ENCODE peak calls at places on chromosome 14, in ten cellular contexts. K is fibroblast of lung; X is heart left ventricle; E is neuronal stem cell; F is endothelial cell of umbilical vein; M is ovary; N is neural progenitor cell; V is CD4-positive, alpha-beta memory T cell; H is upper lobe of right lung; D is lower lobe of right lung. T is an unnamed sample.

GRCh38 chr14:70897475-70897874 is 9.8 kb upstream of the PCNX1 start:
- DNase-seq in K (peak; percentile 89), X (no peak), E (no peak), F (no peak), M (no peak), N (no peak), V (no peak), H (no peak), D (no peak), T (no peak)

GRCh38 chr14:34993444-34993843 is 10.7 kb downstream of the SRP54 start:
- DNase-seq in K (no peak), X (no peak), E (no peak), F (peak; percentile 24), M (no peak), N (no peak), V (no peak), H (no peak), D (no peak), T (no peak)

GRCh38 chr14:21498540-21499526 is 12.3 kb downstream of the METTL3 start:
- DNase-seq in K (peak; percentile 65), X (no peak), E (peak; percentile 46), F (peak; percentile 55), M (no peak), N (peak; percentile 85), V (peak; percentile 58), H (no peak), D (no peak), T (no peak)

GRCh38 chr14:52607061-52607460 is 54.4 kb downstream of the GPR137C start:
- DNase-seq in K (no peak), X (no peak), E (no peak), F (no peak), M (no peak), N (no peak), V (no peak), H (no peak), D (no peak), T (no peak)

GRCh38 chr14:53942970-53943750 is 13.5 kb downstream of the BMP4 start:
- DNase-seq in K (no peak), X (no peak), E (no peak), F (no peak), M (no peak), N (peak; percentile 49), V (no peak), H (no peak), D (no peak), T (no peak)

GRCh38 chr14:90499908-90500664 is 103.3 kb downstream of the CALM1 start:
- DNase-seq in K (no peak), X (no peak), E (no peak), F (no peak), M (no peak), N (no peak), V (no peak), H (peak; percentile 40), D (no peak), T (no peak)

GRCh38 chr14:92657457-92658142 is 90.8 kb downstream of the LGMN start:
- DNase-seq in K (no peak), X (peak; percentile 81), E (no peak), F (no peak), M (no peak), N (no peak), V (no peak), H (peak; percentile 89), D (peak; percentile 88), T (no peak)

GRCh38 chr14:105700622-105701288 is 174.4 kb downstream of the TMEM121 start:
- DNase-seq in K (no peak), X (no peak), E (no peak), F (no peak), M (no peak), N (no peak), V (no peak), H (peak; percentile 18), D (no peak), T (no peak)

GRCh38 chr14:80988742-80989429 is 33.5 kb downstream of the TSHR start:
- DNase-seq in K (no peak), X (no peak), E (no peak), F (no peak), M (no peak), N (no peak), V (no peak), H (no peak), D (no peak), T (no peak)

GRCh38 chr14:60965402-60965801 is 15.5 kb downstream of the TRMT5 start:
- DNase-seq in K (peak; percentile 94), X (no peak), E (no peak), F (peak; percentile 81), M (no peak), N (no peak), V (no peak), H (no peak), D (no peak), T (peak; percentile 51)

GRCh38 chr14:104893435-104894207 is 28.6 kb downstream of the CEP170B start:
- DNase-seq in K (no peak), X (no peak), E (no peak), F (no peak), M (peak; percentile 18), N (no peak), V (no peak), H (peak; percentile 64), D (peak; percentile 44), T (peak; percentile 7)

GRCh38 chr14:33165144-33165925 is 226.7 kb downstream of the NPAS3 start:
- DNase-seq in K (no peak), X (no peak), E (peak; percentile 12), F (no peak), M (no peak), N (peak; percentile 66), V (no peak), H (no peak), D (no peak), T (peak; percentile 72)

GRCh38 chr14:69473271-69473670 is 11.3 kb upstream of the PLEKHD1 start:
- DNase-seq in K (no peak), X (no peak), E (no peak), F (no peak), M (no peak), N (no peak), V (no peak), H (no peak), D (no peak), T (peak; percentile 24)

GRCh38 chr14:55884819-55885218 is 233.4 kb upstream of the PELI2 start:
- DNase-seq in K (no peak), X (no peak), E (no peak), F (no peak), M (no peak), N (no peak), V (no peak), H (no peak), D (no peak), T (no peak)

GRCh38 chr14:104723651-104724406 is at the start of gene ADSS1:
- DNase-seq in K (peak; percentile 39), X (peak; percentile 89), E (peak; percentile 65), F (peak; percentile 46), M (peak; percentile 47), N (peak; percentile 84), V (peak; percentile 66), H (peak; percentile 88), D (peak; percentile 83), T (no peak)

GRCh38 chr14:24563505-24563904 is 12.5 kb downstream of the CTSG start:
- DNase-seq in K (no peak), X (no peak), E (no peak), F (no peak), M (no peak), N (no peak), V (no peak), H (no peak), D (no peak), T (no peak)

GRCh38 chr14:99667821-99668220 is 16.3 kb upstream of the CYP46A1 start:
- DNase-seq in K (no peak), X (no peak), E (no peak), F (no peak), M (no peak), N (no peak), V (no peak), H (peak; percentile 46), D (no peak), T (no peak)

GRCh38 chr14:34682787-34683321 is 31.5 kb downstream of the CFL2 start:
- DNase-seq in K (peak; percentile 27), X (no peak), E (no peak), F (no peak), M (no peak), N (no peak), V (no peak), H (no peak), D (no peak), T (peak; percentile 23)

DNA sequence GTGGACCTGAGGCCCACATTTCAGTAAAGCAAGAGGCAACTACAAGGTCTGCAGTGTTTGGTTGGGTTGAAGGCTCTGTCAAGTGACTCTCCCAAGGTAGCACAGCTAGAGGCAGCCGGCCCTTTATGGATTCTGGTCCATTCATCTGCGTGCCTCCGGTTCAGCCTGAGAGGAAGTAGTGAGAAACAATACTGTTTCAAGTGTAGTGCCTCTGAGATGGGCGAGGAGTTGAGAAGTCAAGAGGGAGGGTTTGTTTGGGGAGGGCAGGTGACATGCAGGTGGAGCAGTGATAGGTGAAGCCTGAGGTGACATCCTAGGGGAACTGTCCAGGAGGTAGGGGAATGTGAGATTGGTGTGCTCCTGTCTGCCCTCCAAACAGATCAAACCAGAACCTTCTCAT is 933.5 kb downstream of the VRK1 start:
- DNase-seq in K (no peak), X (no peak), E (no peak), F (no peak), M (no peak), N (no peak), V (no peak), H (no peak), D (no peak), T (no peak)
- H3K4me1 ChIP-seq in K (no peaks in the 10 kb centered on the region), X (no peaks in the 10 kb centered on the region), E (no peaks in the 10 kb centered on the region), F (no peaks in the 10 kb centered on the region), M (no peaks in the 10 kb centered on the region), N (no peaks in the 10 kb centered on the region), V (peaks cover 12% of the 10 kb centered on the region), H (no peaks in the 10 kb centered on the region), D (no peaks in the 10 kb centered on the region), T (no peaks in the 10 kb centered on the region)

GRCh38 chr14:28770574-28770973 is 4.0 kb downstream of the FOXG1 start:
- DNase-seq in K (no peak), X (no peak), E (no peak), F (no peak), M (no peak), N (peak; percentile 3), V (no peak), H (no peak), D (no peak), T (no peak)
- H3K27ac ChIP-seq in K (no peak overlapping the region), X (no peak overlapping the region), E (no peak overlapping the region), F (no peak overlapping the region), M (no peak overlapping the region), N (no peak overlapping the region), V (no peak overlapping the region), H (no peak overlapping the region), D (no peak overlapping the region), T (no peak overlapping the region)

GRCh38 chr14:95486875-95487668 is 29.4 kb downstream of the SYNE3 start:
- DNase-seq in K (no peak), X (peak; percentile 17), E (no peak), F (no peak), M (no peak), N (no peak), V (no peak), H (no peak), D (no peak), T (no peak)
- H3K4me1 ChIP-seq in K (peaks cover 27% of the 10 kb centered on the region), X (peaks cover 32% of the 10 kb centered on the region), E (no peaks in the 10 kb centered on the region), F (peaks cover 13% of the 10 kb centered on the region), M (peaks cover 37% of the 10 kb centered on the region), N (peaks cover 15% of the 10 kb centered on the region), V (peaks cover 36% of the 10 kb centered on the region), H (peaks cover 26% of the 10 kb centered on the region), D (peaks cover 35% of the 10 kb centered on the region), T (peaks cover 23% of the 10 kb centered on the region)

DNA sequence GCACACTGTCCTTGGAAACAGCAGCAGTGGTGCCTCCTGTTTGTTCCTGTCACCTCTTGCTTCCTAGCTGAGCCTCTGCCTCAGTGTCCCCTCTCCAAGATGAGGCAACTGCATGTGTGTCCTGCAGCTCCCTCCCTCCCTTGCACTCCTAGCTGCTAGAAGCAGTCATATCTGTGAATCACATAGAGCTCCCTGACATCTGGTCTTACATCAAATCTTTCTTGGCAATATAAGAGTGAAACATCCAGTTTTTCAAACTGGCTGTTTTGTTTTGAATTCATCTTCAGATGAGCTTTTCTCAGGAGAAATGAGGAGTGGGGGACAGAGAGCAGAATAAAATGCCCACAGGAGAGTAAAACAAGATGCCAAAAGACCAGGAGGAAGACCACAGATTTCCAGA is 103.7 kb downstream of the VCPKMT start:
- DNase-seq in K (peak; percentile 45), X (no peak), E (no peak), F (no peak), M (no peak), N (no peak), V (no peak), H (no peak), D (no peak), T (no peak)
- H3K27ac ChIP-seq in K (no peak overlapping the region), X (no peak overlapping the region), E (no peak overlapping the region), F (no peak overlapping the region), M (no peak overlapping the region), N (no peak overlapping the region), V (no peak overlapping the region), H (no peak overlapping the region), D (no peak overlapping the region), T (no peak overlapping the region)

T was measured in SJCRH30.